ENCODE peak calls at places on chromosomes 7 and 10, in five cellular contexts. Y is prostate gland, O is esophagus muscularis mucosa, E is HCT116, U is esophagus squamous epithelium. I is an unnamed sample.

GRCh38 chr7:150781016-150781415 is 19.1 kb downstream of the TMEM176B start:
- DNase-seq in Y (no peak), O (no peak), E (no peak), U (no peak), I (no peak)

GRCh38 chr7:143415696-143416095 is 7.0 kb upstream of the EPHA1 start:
- DNase-seq in Y (no peak), O (no peak), E (no peak), U (no peak), I (no peak)

GRCh38 chr7:140595468-140596147 is 45.0 kb downstream of the DENND2A start:
- DNase-seq in Y (no peak), O (no peak), E (no peak), U (no peak), I (no peak)

GRCh38 chr10:128063736-128064614 is 62.2 kb downstream of the MKI67 start:
- DNase-seq in Y (peak; percentile 47), O (no peak), E (no peak), U (no peak), I (no peak)

GRCh38 chr10:46550076-46550790 is 6.2 kb downstream of the GPRIN2 start:
- DNase-seq in Y (peak; percentile 10), O (no peak), E (no peak), U (no peak), I (peak; percentile 50)

GRCh38 chr7:100583132-100584045 is 2.5 kb downstream of the LRCH4 start:
- DNase-seq in Y (peak; percentile 35), O (peak; percentile 94), E (no peak), U (peak; percentile 42), I (no peak)

GRCh38 chr10:71927669-71928592 is 36.3 kb upstream of the CHST3 start:
- DNase-seq in Y (no peak), O (no peak), E (no peak), U (no peak), I (no peak)

GRCh38 chr7:31076051-31076450 is 23.9 kb downstream of the ADCYAP1R1 start:
- DNase-seq in Y (no peak), O (no peak), E (no peak), U (no peak), I (no peak)

GRCh38 chr10:49175587-49176309 is 12.4 kb downstream of the TMEM273 start:
- DNase-seq in Y (no peak), O (peak; percentile 75), E (no peak), U (no peak), I (no peak)

GRCh38 chr10:49178489-49179471 is 9.4 kb downstream of the TMEM273 start:
- DNase-seq in Y (no peak), O (no peak), E (no peak), U (no peak), I (no peak)

GRCh38 chr10:49179699-49180511 is 8.3 kb downstream of the TMEM273 start:
- DNase-seq in Y (no peak), O (peak; percentile 66), E (no peak), U (no peak), I (no peak)

GRCh38 chr10:49176310-49177268 is 11.6 kb downstream of the TMEM273 start:
- DNase-seq in Y (no peak), O (peak; percentile 84), E (no peak), U (no peak), I (no peak)

DNA sequence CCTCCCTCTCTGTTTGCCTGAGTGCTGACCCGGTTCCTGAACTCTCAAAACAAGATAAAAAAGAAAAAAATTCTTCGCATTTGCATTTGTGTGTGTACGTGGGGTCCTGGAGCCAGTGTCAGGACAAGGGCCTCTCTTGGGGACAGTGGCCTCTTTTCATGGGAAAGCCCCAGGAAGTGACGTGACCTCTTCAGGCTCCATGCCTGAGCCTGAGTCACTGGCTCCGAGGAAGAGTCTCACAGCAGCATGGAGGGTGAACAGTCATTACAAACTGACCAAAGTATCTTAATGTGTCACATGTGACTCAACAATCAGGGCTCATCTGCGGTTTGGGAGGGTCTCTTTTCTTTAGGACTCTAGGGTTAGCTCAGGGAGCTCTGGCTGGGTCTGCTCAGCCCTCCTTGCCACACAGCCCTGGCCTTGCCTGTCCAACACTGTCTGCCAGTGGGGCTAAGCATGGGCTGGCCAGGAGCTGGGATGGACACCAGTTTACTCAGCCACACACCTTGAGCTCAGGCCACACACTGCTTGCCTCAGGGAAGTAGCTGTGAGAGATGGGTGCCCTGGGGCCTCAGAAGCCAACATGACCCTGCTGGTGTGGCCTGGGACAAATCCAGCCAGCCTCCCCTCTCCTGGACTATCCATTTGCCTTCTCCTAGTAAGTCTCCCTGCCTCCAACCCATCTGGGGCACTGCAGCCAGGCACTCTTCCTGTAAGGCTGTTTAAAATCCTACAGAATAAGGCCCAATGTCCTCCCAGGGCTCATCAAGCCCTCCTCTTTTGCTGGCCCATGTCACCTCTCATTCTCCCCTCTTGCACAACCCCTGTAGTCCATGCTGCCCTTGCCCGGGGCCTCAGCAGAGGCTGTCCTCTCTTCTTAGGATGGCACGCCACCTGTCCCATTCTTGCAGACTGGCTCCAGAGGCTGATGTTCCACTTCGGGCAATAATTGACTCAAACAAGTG is 10.5 kb downstream of the TMEM273 start:
- DNase-seq in Y (no peak), O (peak; percentile 80), E (peak; percentile 27), U (no peak), I (peak; percentile 11)
- TF ChIP-seq POLR2A in Y (no peak), O (no peak), E (no peak), U (no peak), I (no peak)

DNA sequence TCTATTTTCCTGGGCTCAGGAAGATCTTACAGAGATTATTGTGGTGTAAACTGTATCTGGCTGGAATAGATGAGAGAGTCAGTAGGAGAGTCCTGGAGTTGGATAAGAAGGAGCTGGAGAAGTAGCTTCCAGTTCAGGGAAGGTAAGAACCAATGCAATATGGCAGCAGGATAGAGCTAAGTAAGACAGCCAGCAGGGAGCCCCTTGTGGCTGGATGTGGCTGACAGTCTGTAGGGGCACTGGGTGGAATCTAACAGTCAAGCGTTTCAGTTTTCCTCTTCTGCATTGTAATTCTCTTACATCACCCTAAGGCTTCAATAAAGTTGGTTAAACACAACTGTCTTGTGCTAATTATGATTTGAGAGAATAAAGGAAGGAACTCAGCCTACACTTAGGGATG is 105.8 kb upstream of the EEPD1 start:
- DNase-seq in Y (no peak), O (no peak), E (no peak), U (no peak), I (no peak)
- TF ChIP-seq CTCF in Y (no peak), O (no peak), E (peak; percentile 40), U (no peak), I (no peak)

DNA sequence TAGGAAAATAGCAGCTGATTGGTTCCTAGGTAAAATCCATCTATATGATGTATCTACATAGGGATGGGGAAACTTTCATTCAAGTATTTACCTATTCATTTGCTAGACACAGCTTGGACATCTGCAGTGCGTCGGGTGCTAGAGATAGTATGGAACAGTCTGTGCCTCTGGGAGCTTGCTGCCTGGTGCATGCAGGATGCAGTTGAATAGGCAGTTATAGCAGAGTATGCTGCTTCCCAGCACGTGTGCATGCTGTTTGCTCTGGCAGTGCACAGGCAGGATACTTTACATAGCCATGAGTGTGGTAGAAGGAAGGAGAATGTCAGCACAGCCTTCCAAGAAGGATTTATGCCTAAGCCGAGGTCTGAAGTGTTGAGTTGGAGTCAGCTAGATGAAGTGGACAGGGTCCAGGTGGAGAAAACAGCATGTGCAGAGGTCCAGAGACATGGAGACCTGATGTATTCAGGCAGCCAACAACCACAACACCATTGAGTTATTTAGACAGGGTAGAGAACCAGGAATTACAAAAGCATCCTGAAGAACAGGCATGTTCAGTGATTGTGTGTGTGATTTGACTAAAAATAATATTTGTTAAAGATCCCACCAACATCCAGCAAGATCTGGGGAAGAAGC is 8.1 kb downstream of the MAP3K8 start:
- DNase-seq in Y (no peak), O (no peak), E (no peak), U (no peak), I (no peak)
- TF ChIP-seq POLR2A in Y (no peak), O (no peak), E (no peak), U (no peak), I (no peak)

DNA sequence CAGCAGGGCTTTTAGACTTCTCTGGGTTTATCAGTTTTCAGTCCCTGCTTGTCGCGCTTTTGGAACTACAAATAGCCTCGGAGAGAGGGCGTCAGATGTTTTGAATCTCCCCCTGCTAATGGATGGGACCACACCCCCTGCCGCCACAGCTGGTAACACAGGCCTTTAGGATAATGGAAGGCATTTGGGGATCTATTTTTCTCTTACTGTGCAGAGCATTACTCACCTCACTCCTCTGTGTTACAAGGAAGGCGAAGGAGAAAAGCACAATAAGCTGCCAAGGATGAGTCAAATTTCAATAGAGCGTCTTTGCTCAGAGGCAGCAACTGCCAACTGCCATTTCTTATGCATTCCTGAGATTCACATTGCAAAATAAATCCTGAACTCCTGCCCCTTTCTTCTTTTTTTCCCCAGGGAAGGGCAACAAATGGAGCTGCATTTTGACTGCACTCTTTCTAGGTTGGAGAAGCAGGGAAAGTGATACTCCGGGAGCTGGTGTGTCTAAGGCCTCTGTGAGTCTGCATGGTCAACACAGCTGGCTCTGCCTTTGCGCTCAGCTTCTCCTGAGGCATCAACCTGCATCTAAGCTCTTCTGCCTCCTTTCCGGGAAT is 31.5 kb upstream of the SMNDC1 start:
- DNase-seq in Y (no peak), O (no peak), E (no peak), U (no peak), I (peak; percentile 51)
- TF ChIP-seq CTCF in Y (no peak), O (no peak), E (no peak), U (no peak), I (no peak)

GRCh38 chr10:32980558-32981468 is 22.8 kb upstream of the ITGB1 start:
- DNase-seq in Y (peak; percentile 86), O (peak; percentile 97), E (peak; percentile 96), U (peak; percentile 73), I (peak; percentile 91)
- TF ChIP-seq POLR2A in Y (peak; percentile 76), O (peak; percentile 80), E (no peak), U (no peak), I (no peak)

GRCh38 chr10:44589181-44589884 is 204.4 kb upstream of the CXCL12 start:
- DNase-seq in Y (no peak), O (no peak), E (no peak), U (no peak), I (no peak)
- TF ChIP-seq CTCF in Y (no peak), O (no peak), E (no peak), U (no peak), I (no peak)

I was measured in breast epithelium.